ENCODE peak calls at places on chromosome 5, in seven cellular contexts. A, S, Z, V, D, K and R are unnamed samples.

GRCh38 chr5:43309657-43310056 is 3.6 kb downstream of the HMGCS1 start:
- DNase-seq in S (no peak), K (no peak), Z (no peak), V (no peak), D (no peak), A (no peak), R (no peak)

GRCh38 chr5:172453206-172453985 is 929 bp downstream of the SH3PXD2B start:
- DNase-seq in V (no peak), Z (peak; percentile 72), A (peak; percentile 24), K (peak; percentile 49), S (peak; percentile 80), D (peak; percentile 27), R (no peak)

GRCh38 chr5:1819458-1819857 is 18.3 kb downstream of the NDUFS6 start:
- DNase-seq in D (no peak), V (no peak), S (no peak), K (no peak), A (no peak), Z (no peak), R (no peak)

GRCh38 chr5:142422426-142422825 is 97.6 kb upstream of the SPRY4 start:
- DNase-seq in A (no peak), S (no peak), V (no peak), D (no peak), Z (no peak), K (no peak), R (no peak)

GRCh38 chr5:80659111-80659510 is 4.3 kb upstream of the DHFR start:
- DNase-seq in Z (no peak), A (no peak), D (no peak), K (no peak), S (no peak), V (no peak), R (no peak)

GRCh38 chr5:9626955-9627354 is 3.2 kb downstream of the TAS2R1 start:
- DNase-seq in S (peak; percentile 70), K (no peak), Z (no peak), A (no peak), D (no peak), V (no peak), R (no peak)

GRCh38 chr5:6780802-6781391 is 67.7 kb downstream of the TENT4A start:
- DNase-seq in D (peak; percentile 68), A (peak; percentile 38), V (no peak), K (peak; percentile 16), S (peak; percentile 57), Z (no peak), R (no peak)

GRCh38 chr5:158807947-158808346 is 291.8 kb downstream of the EBF1 start:
- DNase-seq in K (no peak), S (no peak), D (no peak), Z (no peak), V (no peak), A (no peak), R (no peak)

GRCh38 chr5:138448070-138448469 is 9.2 kb downstream of the REEP2 start:
- DNase-seq in S (no peak), D (no peak), Z (peak; percentile 43), A (no peak), V (no peak), K (no peak), R (no peak)

GRCh38 chr5:105638437-105638836 is 2032.3 kb downstream of the EFNA5 start:
- DNase-seq in Z (no peak), S (no peak), K (no peak), D (no peak), V (no peak), A (no peak), R (no peak)

GRCh38 chr5:8770431-8770830 is 775.4 kb downstream of the SEMA5A start:
- DNase-seq in K (no peak), A (no peak), S (no peak), Z (no peak), V (no peak), D (no peak), R (no peak)

GRCh38 chr5:157100140-157100679 is 8.6 kb downstream of the HAVCR2 start:
- DNase-seq in K (no peak), D (no peak), V (peak; percentile 11), A (no peak), Z (no peak), S (no peak), R (no peak)

GRCh38 chr5:10534491-10535236 is 29.2 kb upstream of the ANKRD33B start:
- DNase-seq in D (no peak), Z (no peak), V (no peak), S (no peak), A (no peak), K (no peak), R (no peak)

GRCh38 chr5:2621631-2622030 is 129.8 kb downstream of the IRX2 start:
- DNase-seq in V (no peak), S (no peak), A (no peak), Z (no peak), D (no peak), K (no peak), R (no peak)

GRCh38 chr5:139104577-139105271 is 93.4 kb downstream of the SIL1 start:
- DNase-seq in V (no peak), D (no peak), S (no peak), A (no peak), Z (no peak), K (no peak), R (no peak)

GRCh38 chr5:158819840-158820620 is 279.7 kb downstream of the EBF1 start:
- DNase-seq in V (peak; percentile 77), A (no peak), D (no peak), Z (no peak), K (no peak), S (no peak), R (no peak)

GRCh38 chr5:109964136-109964535 is 274.4 kb downstream of the MAN2A1 start:
- DNase-seq in A (no peak), K (no peak), Z (no peak), V (no peak), D (no peak), S (no peak), R (no peak)

GRCh38 chr5:42974546-42974945 is 65.6 kb downstream of the ANXA2R start:
- DNase-seq in A (no peak), S (no peak), K (no peak), Z (no peak), V (no peak), D (no peak), R (no peak)

GRCh38 chr5:181224390-181225234 is 1.5 kb downstream of the TRIM41 start:
- DNase-seq in K (no peak), Z (no peak), V (no peak), S (peak; percentile 38), A (no peak), D (no peak), R (no peak)

GRCh38 chr5:178487911-178488310 is 102.3 kb downstream of the COL23A1 start:
- DNase-seq in Z (no peak), V (no peak), A (no peak), K (no peak), S (no peak), D (no peak), R (no peak)

GRCh38 chr5:168227001-168227400 is 64.4 kb upstream of the WWC1 start:
- DNase-seq in D (no peak), Z (no peak), K (no peak), S (no peak), A (no peak), V (no peak), R (no peak)

GRCh38 chr5:150175076-150175475 is 8.5 kb downstream of the CDX1 start:
- DNase-seq in V (no peak), Z (no peak), S (no peak), D (no peak), K (no peak), A (no peak), R (no peak)

GRCh38 chr5:59185757-59186385 is 603.0 kb downstream of the RAB3C start:
- DNase-seq in A (no peak), D (no peak), V (no peak), S (no peak), Z (no peak), K (no peak), R (no peak)
- TF ChIP-seq JUND in A (no peak), D (no peak), V (no peak), S (no peak), Z (no peak), K (no peak), R (no peak)

GRCh38 chr5:54610197-54610898 is 92.8 kb downstream of the SNX18 start:
- DNase-seq in V (peak; percentile 51), Z (no peak), A (no peak), S (no peak), K (no peak), D (no peak), R (no peak)
- TF ChIP-seq JUND in V (no peak), Z (no peak), A (no peak), S (no peak), K (no peak), D (no peak), R (no peak)

GRCh38 chr5:175683921-175684320 is 26.1 kb downstream of the HRH2 start:
- DNase-seq in S (no peak), Z (no peak), K (no peak), D (no peak), A (no peak), V (no peak), R (no peak)
- TF ChIP-seq JUND in S (no peak), Z (no peak), K (no peak), D (no peak), A (no peak), V (no peak), R (no peak)

GRCh38 chr5:388266-389196 is 54.4 kb upstream of the EXOC3 start:
- DNase-seq in K (no peak), Z (no peak), A (no peak), D (no peak), V (no peak), S (no peak), R (no peak)

GRCh38 chr5:385321-385720 is 57.7 kb upstream of the EXOC3 start:
- DNase-seq in S (no peak), A (no peak), D (no peak), V (no peak), K (no peak), Z (no peak), R (no peak)

GRCh38 chr5:387491-388265 is 55.3 kb upstream of the EXOC3 start:
- DNase-seq in S (no peak), K (no peak), A (no peak), V (no peak), D (no peak), Z (no peak), R (no peak)

GRCh38 chr5:389197-389821 is 53.7 kb upstream of the EXOC3 start:
- DNase-seq in K (no peak), V (no peak), S (no peak), D (no peak), A (no peak), Z (no peak), R (no peak)

DNA sequence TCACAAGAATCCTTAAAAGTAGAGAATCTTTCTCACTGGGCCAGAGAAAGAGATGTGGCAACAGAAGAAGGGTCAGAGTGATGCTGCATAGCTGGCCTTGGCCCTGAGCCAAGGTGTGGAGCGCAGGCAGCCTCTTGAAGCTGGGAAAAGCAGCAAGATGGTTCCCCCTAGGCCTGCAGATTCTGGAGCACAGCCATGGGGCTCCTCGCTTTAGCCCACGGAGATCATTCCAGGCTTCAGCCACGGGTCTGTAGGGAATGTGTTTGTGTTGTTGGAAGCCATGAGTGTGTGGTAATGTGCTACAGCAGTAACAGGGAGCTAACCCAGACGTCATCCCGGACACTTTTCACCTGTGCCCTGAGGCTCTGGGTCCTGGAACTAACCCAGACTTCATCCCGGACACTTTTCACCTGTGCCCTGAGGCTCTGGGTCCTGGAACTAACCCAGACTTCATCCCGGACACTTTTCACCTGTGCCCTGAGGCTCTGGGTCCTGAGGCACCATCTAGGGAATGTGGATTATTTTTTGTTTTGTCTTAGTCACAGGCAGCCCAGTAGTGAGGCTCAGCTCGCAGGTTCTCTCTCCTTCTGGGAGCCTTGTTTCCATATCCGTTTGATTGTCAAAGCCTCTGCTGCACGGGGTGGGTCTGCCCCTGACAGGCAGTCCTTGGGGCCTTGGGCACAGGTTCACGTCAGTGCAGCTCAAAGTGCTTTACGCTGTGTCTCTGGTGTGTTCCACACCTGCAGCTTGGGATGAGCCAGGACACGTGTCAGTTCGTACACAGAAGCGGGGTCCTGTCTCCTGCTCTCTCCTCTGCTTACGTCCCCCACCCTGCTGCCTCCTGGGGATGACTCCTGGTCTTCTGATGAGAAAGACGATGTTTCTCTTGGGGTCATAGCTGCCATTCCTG is 56.3 kb upstream of the EXOC3 start:
- DNase-seq in A (no peak), S (no peak), V (no peak), D (no peak), Z (no peak), K (no peak), R (peak; percentile 88)
- TF ChIP-seq JUND in A (no peak), S (no peak), V (no peak), D (no peak), Z (no peak), K (no peak), R (no peak)